ENCODE peak calls at places on chromosomes 3 and 15, in seven cellular contexts. Y is IMR-90, X is fibroblast of pulmonary artery, A is GM12864, V is cardiac fibroblast, G is left ventricle myocardium inferior, U is choroid plexus epithelial cell. H is an unnamed sample.

GRCh38 chr15:60213377-60214010 is 184.3 kb downstream of the ANXA2 start:
- DNase-seq in Y (no peak), X (no peak), A (no peak), V (no peak), G (no peak), U (no peak), H (no peak)

GRCh38 chr3:115921711-115922110 is 298.4 kb downstream of the GAP43 start:
- DNase-seq in Y (no peak), X (no peak), A (no peak), V (no peak), G (no peak), U (no peak), H (no peak)

GRCh38 chr3:37997791-37998370 is 7.3 kb downstream of the VILL start:
- DNase-seq in Y (no peak), X (no peak), A (no peak), V (no peak), G (no peak), U (no peak), H (no peak)

GRCh38 chr3:13115991-13116390 is 42.8 kb upstream of the IQSEC1 start:
- DNase-seq in Y (no peak), X (no peak), A (no peak), V (no peak), G (no peak), U (no peak), H (no peak)

GRCh38 chr3:157088506-157089454 is 71.2 kb downstream of the CCNL1 start:
- DNase-seq in Y (peak; percentile 94), X (peak; percentile 98), A (peak; percentile 94), V (peak; percentile 94), G (peak; percentile 96), U (peak; percentile 96), H (peak; percentile 98)

GRCh38 chr3:143586565-143586964 is 261.7 kb downstream of the SLC9A9 start:
- DNase-seq in Y (no peak), X (peak; percentile 11), A (no peak), V (no peak), G (no peak), U (peak; percentile 85), H (no peak)

GRCh38 chr3:142888099-142888483 is 792 bp downstream of the PCOLCE2 start:
- DNase-seq in Y (no peak), X (peak; percentile 43), A (no peak), V (peak; percentile 70), G (peak; percentile 29), U (peak; percentile 48), H (peak; percentile 5)

GRCh38 chr15:95558916-95559315 is 771.6 kb upstream of the NR2F2 start:
- DNase-seq in Y (peak; percentile 40), X (no peak), A (no peak), V (peak; percentile 53), G (no peak), U (no peak), H (no peak)

GRCh38 chr15:49823987-49824538 is 203.2 kb downstream of the DTWD1 start:
- DNase-seq in Y (peak; percentile 29), X (no peak), A (no peak), V (no peak), G (no peak), U (no peak), H (peak; percentile 32)

GRCh38 chr15:62647195-62647865 is 395.2 kb upstream of the TPM1 start:
- DNase-seq in Y (peak; percentile 68), X (peak; percentile 47), A (no peak), V (peak; percentile 66), G (no peak), U (peak; percentile 24), H (peak; percentile 60)

GRCh38 chr3:52195823-52196331 is 2.1 kb upstream of the ALAS1 start:
- DNase-seq in Y (peak; percentile 75), X (peak; percentile 89), A (no peak), V (peak; percentile 81), G (peak; percentile 31), U (peak; percentile 57), H (peak; percentile 90)

GRCh38 chr3:33803894-33804526 is 5.6 kb downstream of the PDCD6IP start:
- DNase-seq in Y (no peak), X (no peak), A (no peak), V (no peak), G (no peak), U (no peak), H (no peak)

GRCh38 chr3:55466526-55466925 is 20.6 kb downstream of the WNT5A start:
- DNase-seq in Y (no peak), X (no peak), A (no peak), V (no peak), G (no peak), U (no peak), H (no peak)

GRCh38 chr3:194687638-194688206 is 2.0 kb downstream of the FAM43A start:
- DNase-seq in Y (peak; percentile 51), X (peak; percentile 76), A (no peak), V (peak; percentile 68), G (peak; percentile 76), U (peak; percentile 71), H (peak; percentile 78)

GRCh38 chr15:37016287-37016686 is 84.1 kb downstream of the MEIS2 start:
- DNase-seq in Y (peak; percentile 81), X (peak; percentile 86), A (no peak), V (peak; percentile 70), G (no peak), U (peak; percentile 42), H (peak; percentile 80)

GRCh38 chr3:50445919-50446318 is 57.5 kb downstream of the CACNA2D2 start:
- DNase-seq in Y (no peak), X (no peak), A (no peak), V (no peak), G (no peak), U (no peak), H (no peak)

GRCh38 chr3:195226900-195227447 is 44.0 kb downstream of the XXYLT1 start:
- DNase-seq in Y (peak; percentile 32), X (peak; percentile 44), A (no peak), V (peak; percentile 31), G (no peak), U (peak; percentile 56), H (peak; percentile 23)

GRCh38 chr15:27119695-27120266 is 148.8 kb downstream of the GABRG3 start:
- DNase-seq in Y (no peak), X (no peak), A (no peak), V (no peak), G (no peak), U (no peak), H (no peak)

GRCh38 chr3:179560791-179561190 is 1.9 kb upstream of the ACTL6A start:
- DNase-seq in Y (no peak), X (no peak), A (no peak), V (no peak), G (no peak), U (no peak), H (no peak)

GRCh38 chr15:82129769-82130168 is 84.0 kb upstream of the MEX3B start:
- DNase-seq in Y (peak; percentile 96), X (peak; percentile 74), A (no peak), V (peak; percentile 93), G (no peak), U (peak; percentile 96), H (peak; percentile 97)

GRCh38 chr3:141064255-141064926 is 13.2 kb downstream of the SPSB4 start:
- DNase-seq in Y (no peak), X (no peak), A (no peak), V (no peak), G (no peak), U (no peak), H (no peak)

GRCh38 chr3:28726840-28727239 is 378.2 kb upstream of the AZI2 start:
- DNase-seq in Y (no peak), X (peak; percentile 47), A (no peak), V (peak; percentile 48), G (peak; percentile 27), U (peak; percentile 34), H (peak; percentile 23)

GRCh38 chr15:55254916-55255679 is 34.5 kb downstream of the RAB27A start:
- DNase-seq in Y (no peak), X (no peak), A (no peak), V (no peak), G (no peak), U (no peak), H (no peak)
- H3K4me3 ChIP-seq in Y (peak overlapping the region; percentile 27), X (no peak overlapping the region), A (no peak overlapping the region), V (no peak overlapping the region), G (peak overlapping the region; percentile 42), U (no peak overlapping the region), H (peak overlapping the region; percentile 21)

GRCh38 chr3:2765002-2765579 is 345.1 kb downstream of the IL5RA start:
- DNase-seq in Y (no peak), X (no peak), A (peak; percentile 8), V (no peak), G (no peak), U (no peak), H (no peak)
- TF ChIP-seq CTCF in Y (no peak), X (no peak), A (peak; percentile 54), V (no peak), G (no peak), U (no peak), H (peak; percentile 6)

GRCh38 chr3:159733194-159733860 is 255.3 kb upstream of the IL12A start:
- DNase-seq in Y (peak; percentile 88), X (peak; percentile 75), A (no peak), V (peak; percentile 80), G (no peak), U (peak; percentile 72), H (peak; percentile 54)
- H3K4me3 ChIP-seq in Y (peak overlapping the region; percentile 22), X (no peak overlapping the region), A (no peak overlapping the region), V (no peak overlapping the region), G (peak overlapping the region; percentile 60), U (no peak overlapping the region), H (no peak overlapping the region)

GRCh38 chr3:112654979-112655378 is 14.0 kb upstream of the CCDC80 start:
- DNase-seq in Y (no peak), X (no peak), A (no peak), V (peak; percentile 32), G (no peak), U (no peak), H (no peak)
- TF ChIP-seq CTCF in Y (peak; percentile 17), X (peak; percentile 31), A (peak; percentile 32), V (peak; percentile 17), G (no peak), U (peak; percentile 42), H (peak; percentile 36)

DNA sequence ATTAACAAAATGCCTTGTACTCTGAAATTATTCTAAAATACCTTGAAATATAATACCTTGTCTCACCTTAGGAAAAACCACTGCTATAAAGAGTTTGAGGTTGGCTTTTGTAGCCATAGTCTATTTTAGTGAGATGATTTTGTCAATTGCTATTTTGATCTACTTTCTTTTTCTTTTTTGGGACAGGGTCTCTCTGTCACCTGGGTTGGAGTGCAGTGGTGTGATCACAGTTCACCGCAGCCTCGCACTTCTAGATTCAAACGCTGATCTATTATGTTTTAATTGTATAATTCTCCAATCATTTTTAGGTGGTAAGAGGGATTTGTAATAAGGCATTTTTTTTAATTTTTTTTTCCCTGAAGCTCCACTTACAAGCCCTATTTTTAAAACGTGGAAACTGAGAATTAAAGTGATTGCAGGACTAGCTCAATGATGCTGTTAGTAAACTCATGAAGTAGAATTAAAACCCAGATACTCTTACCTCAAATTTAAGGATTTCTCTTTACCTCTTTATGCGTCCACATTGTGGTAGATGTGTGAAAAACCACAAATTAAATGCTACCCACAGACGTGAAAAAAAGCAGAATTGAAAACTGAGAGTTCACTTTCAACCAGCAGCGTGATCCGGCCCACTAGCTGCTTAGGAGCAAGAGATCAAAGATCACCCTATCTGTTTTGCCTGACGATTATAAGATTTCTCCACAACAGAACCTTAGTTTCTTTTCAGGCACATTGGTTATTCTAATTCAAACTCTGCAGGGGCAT is 384.2 kb downstream of the CGGBP1 start:
- DNase-seq in Y (no peak), X (no peak), A (peak; percentile 42), V (no peak), G (no peak), U (no peak), H (no peak)
- H3K4me3 ChIP-seq in Y (no peak overlapping the region), X (no peak overlapping the region), A (no peak overlapping the region), V (no peak overlapping the region), G (no peak overlapping the region), U (no peak overlapping the region), H (no peak overlapping the region)

GRCh38 chr15:91737419-91737818 is 116.1 kb upstream of the SLCO3A1 start:
- DNase-seq in Y (no peak), X (no peak), A (no peak), V (no peak), G (no peak), U (no peak), H (no peak)
- TF ChIP-seq CTCF in Y (no peak), X (no peak), A (no peak), V (no peak), G (no peak), U (no peak), H (no peak)

H was measured in fibroblast of villous mesenchyme.